ENCODE peak calls at places on chromosomes 7 and 10, in ten cellular contexts. One of them, this sample, is unnamed.

GRCh38 chr7:128030999-128031681 is at the start of gene LRRC4:
- DNase-seq in Caco-2: no peak
- DNase-seq in transverse colon: peak; percentile 36
- DNase-seq in adrenal gland: peak; percentile 54
- DNase-seq in BE2C: peak; percentile 50
- DNase-seq in upper lobe of right lung: peak; percentile 74
- DNase-seq in cardiac muscle cell: peak; percentile 72
- DNase-seq in upper lobe of left lung: no peak
- DNase-seq in MM.1S: no peak
- DNase-seq in prostate gland: no peak
- DNase-seq in this sample: peak; percentile 28

GRCh38 chr10:43885842-43886241 is 237.2 kb upstream of the ZNF32 start:
- DNase-seq in BE2C: no peak
- DNase-seq in cardiac muscle cell: no peak
- DNase-seq in upper lobe of left lung: no peak
- DNase-seq in upper lobe of right lung: no peak
- DNase-seq in Caco-2: no peak
- DNase-seq in adrenal gland: no peak
- DNase-seq in transverse colon: no peak
- DNase-seq in MM.1S: no peak
- DNase-seq in prostate gland: no peak
- DNase-seq in this sample: no peak

GRCh38 chr7:55588379-55588699 is 16.0 kb upstream of the VOPP1 start:
- DNase-seq in Caco-2: no peak
- DNase-seq in adrenal gland: no peak
- DNase-seq in cardiac muscle cell: no peak
- DNase-seq in BE2C: no peak
- DNase-seq in transverse colon: no peak
- DNase-seq in MM.1S: no peak
- DNase-seq in prostate gland: no peak
- DNase-seq in upper lobe of left lung: no peak
- DNase-seq in upper lobe of right lung: no peak
- DNase-seq in this sample: no peak

GRCh38 chr7:144027070-144027469 is 21.7 kb upstream of the OR2A5 start:
- DNase-seq in cardiac muscle cell: peak; percentile 31
- DNase-seq in Caco-2: no peak
- DNase-seq in upper lobe of right lung: no peak
- DNase-seq in adrenal gland: no peak
- DNase-seq in MM.1S: peak; percentile 30
- DNase-seq in BE2C: no peak
- DNase-seq in upper lobe of left lung: no peak
- DNase-seq in transverse colon: no peak
- DNase-seq in prostate gland: no peak
- DNase-seq in this sample: no peak

GRCh38 chr7:80916770-80917681 is 1.8 kb downstream of the SEMA3C start:
- DNase-seq in prostate gland: no peak
- DNase-seq in upper lobe of right lung: no peak
- DNase-seq in BE2C: no peak
- DNase-seq in cardiac muscle cell: peak; percentile 29
- DNase-seq in MM.1S: no peak
- DNase-seq in upper lobe of left lung: no peak
- DNase-seq in adrenal gland: no peak
- DNase-seq in Caco-2: no peak
- DNase-seq in transverse colon: no peak
- DNase-seq in this sample: no peak

GRCh38 chr10:102752934-102753664 is 9.4 kb downstream of the WBP1L start:
- DNase-seq in prostate gland: no peak
- DNase-seq in upper lobe of left lung: peak; percentile 37
- DNase-seq in upper lobe of right lung: no peak
- DNase-seq in cardiac muscle cell: peak; percentile 41
- DNase-seq in Caco-2: no peak
- DNase-seq in transverse colon: no peak
- DNase-seq in adrenal gland: peak; percentile 43
- DNase-seq in MM.1S: peak; percentile 76
- DNase-seq in BE2C: peak; percentile 33
- DNase-seq in this sample: no peak

GRCh38 chr7:77765906-77766800 is 32.1 kb downstream of the TMEM60 start:
- DNase-seq in transverse colon: no peak
- DNase-seq in prostate gland: no peak
- DNase-seq in BE2C: no peak
- DNase-seq in adrenal gland: no peak
- DNase-seq in upper lobe of left lung: no peak
- DNase-seq in upper lobe of right lung: no peak
- DNase-seq in MM.1S: no peak
- DNase-seq in cardiac muscle cell: no peak
- DNase-seq in Caco-2: no peak
- DNase-seq in this sample: no peak

GRCh38 chr10:113127285-113128283 is 177.5 kb downstream of the TCF7L2 start:
- DNase-seq in cardiac muscle cell: no peak
- DNase-seq in transverse colon: no peak
- DNase-seq in prostate gland: no peak
- DNase-seq in Caco-2: no peak
- DNase-seq in adrenal gland: no peak
- DNase-seq in upper lobe of left lung: no peak
- DNase-seq in BE2C: no peak
- DNase-seq in MM.1S: no peak
- DNase-seq in upper lobe of right lung: no peak
- DNase-seq in this sample: no peak

GRCh38 chr7:38550881-38551280 is 80.3 kb downstream of the AMPH start:
- DNase-seq in adrenal gland: no peak
- DNase-seq in cardiac muscle cell: no peak
- DNase-seq in BE2C: no peak
- DNase-seq in transverse colon: no peak
- DNase-seq in MM.1S: peak; percentile 33
- DNase-seq in prostate gland: no peak
- DNase-seq in upper lobe of left lung: no peak
- DNase-seq in Caco-2: no peak
- DNase-seq in upper lobe of right lung: no peak
- DNase-seq in this sample: no peak

GRCh38 chr10:46312953-46313352 is 26.2 kb downstream of the ANTXRL start:
- DNase-seq in cardiac muscle cell: no peak
- DNase-seq in BE2C: no peak
- DNase-seq in upper lobe of left lung: no peak
- DNase-seq in upper lobe of right lung: no peak
- DNase-seq in MM.1S: no peak
- DNase-seq in Caco-2: no peak
- DNase-seq in prostate gland: no peak
- DNase-seq in transverse colon: no peak
- DNase-seq in adrenal gland: no peak
- DNase-seq in this sample: no peak

GRCh38 chr7:194257-194995 is 2.1 kb downstream of the FAM20C start:
- DNase-seq in transverse colon: no peak
- DNase-seq in upper lobe of right lung: no peak
- DNase-seq in cardiac muscle cell: peak; percentile 33
- DNase-seq in BE2C: no peak
- DNase-seq in prostate gland: no peak
- DNase-seq in adrenal gland: no peak
- DNase-seq in Caco-2: no peak
- DNase-seq in MM.1S: no peak
- DNase-seq in upper lobe of left lung: peak; percentile 55
- DNase-seq in this sample: no peak

DNA sequence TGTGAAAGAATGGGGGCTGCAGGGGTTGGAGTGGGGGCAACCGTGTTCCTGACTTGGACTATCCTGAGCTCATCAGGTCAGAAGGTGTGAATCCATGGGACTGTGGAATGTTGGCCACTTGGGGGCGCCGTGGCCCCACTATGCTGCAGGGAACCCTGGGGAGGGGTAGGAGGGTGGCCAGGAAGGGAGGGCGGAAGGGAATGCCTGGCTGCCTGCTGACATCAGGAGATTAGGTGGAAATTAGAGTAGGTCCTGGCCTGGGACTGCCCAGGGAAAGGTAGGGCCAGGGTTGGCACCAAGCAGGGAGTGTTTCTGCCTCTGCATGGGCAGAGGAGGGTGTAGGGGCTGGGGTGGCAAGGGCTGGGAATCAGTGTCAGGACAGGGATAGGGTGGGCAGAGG is 65.8 kb upstream of the PRSS58 start:
- DNase-seq in prostate gland: no peak
- DNase-seq in Caco-2: peak; percentile 67
- DNase-seq in adrenal gland: no peak
- DNase-seq in upper lobe of right lung: no peak
- DNase-seq in MM.1S: peak; percentile 47
- DNase-seq in cardiac muscle cell: peak; percentile 86
- DNase-seq in transverse colon: peak; percentile 34
- DNase-seq in BE2C: peak; percentile 33
- DNase-seq in upper lobe of left lung: no peak
- DNase-seq in this sample: no peak
- TF ChIP-seq CTCF in prostate gland: no peak
- TF ChIP-seq CTCF in Caco-2: peak; percentile 61
- TF ChIP-seq CTCF in adrenal gland: no peak
- TF ChIP-seq CTCF in upper lobe of right lung: peak; percentile 13
- TF ChIP-seq CTCF in MM.1S: peak; percentile 65
- TF ChIP-seq CTCF in cardiac muscle cell: peak; percentile 25
- TF ChIP-seq CTCF in transverse colon: peak; percentile 23
- TF ChIP-seq CTCF in BE2C: peak; percentile 32
- TF ChIP-seq CTCF in upper lobe of left lung: no peak
- TF ChIP-seq CTCF in this sample: no peak

GRCh38 chr10:11236234-11236633 is 218.6 kb downstream of the CELF2 start:
- DNase-seq in upper lobe of right lung: no peak
- DNase-seq in transverse colon: no peak
- DNase-seq in BE2C: no peak
- DNase-seq in Caco-2: no peak
- DNase-seq in MM.1S: no peak
- DNase-seq in upper lobe of left lung: no peak
- DNase-seq in adrenal gland: no peak
- DNase-seq in prostate gland: no peak
- DNase-seq in cardiac muscle cell: no peak
- DNase-seq in this sample: no peak
- H3K4me3 ChIP-seq in upper lobe of right lung: no peak overlapping the region
- H3K4me3 ChIP-seq in transverse colon: no peak overlapping the region
- H3K4me3 ChIP-seq in BE2C: no peak overlapping the region
- H3K4me3 ChIP-seq in Caco-2: no peak overlapping the region
- H3K4me3 ChIP-seq in MM.1S: no peak overlapping the region
- H3K4me3 ChIP-seq in upper lobe of left lung: no peak overlapping the region
- H3K4me3 ChIP-seq in adrenal gland: no peak overlapping the region
- H3K4me3 ChIP-seq in prostate gland: no peak overlapping the region
- H3K4me3 ChIP-seq in cardiac muscle cell: no peak overlapping the region
- H3K4me3 ChIP-seq in this sample: no peak overlapping the region

GRCh38 chr10:73364964-73365363 is 6.3 kb upstream of the CFAP70 start:
- DNase-seq in transverse colon: no peak
- DNase-seq in BE2C: no peak
- DNase-seq in cardiac muscle cell: no peak
- DNase-seq in upper lobe of right lung: no peak
- DNase-seq in MM.1S: no peak
- DNase-seq in upper lobe of left lung: no peak
- DNase-seq in adrenal gland: no peak
- DNase-seq in prostate gland: no peak
- DNase-seq in Caco-2: no peak
- DNase-seq in this sample: no peak
- H3K9me3 ChIP-seq in transverse colon: no peaks in the 10 kb centered on the region
- H3K9me3 ChIP-seq in BE2C: no peaks in the 10 kb centered on the region
- H3K9me3 ChIP-seq in cardiac muscle cell: no peaks in the 10 kb centered on the region
- H3K9me3 ChIP-seq in upper lobe of right lung: no peaks in the 10 kb centered on the region
- H3K9me3 ChIP-seq in MM.1S: no peaks in the 10 kb centered on the region
- H3K9me3 ChIP-seq in upper lobe of left lung: no peaks in the 10 kb centered on the region
- H3K9me3 ChIP-seq in adrenal gland: no peaks in the 10 kb centered on the region
- H3K9me3 ChIP-seq in prostate gland: no peaks in the 10 kb centered on the region
- H3K9me3 ChIP-seq in Caco-2: no peaks in the 10 kb centered on the region
- H3K9me3 ChIP-seq in this sample: no peaks in the 10 kb centered on the region

DNA sequence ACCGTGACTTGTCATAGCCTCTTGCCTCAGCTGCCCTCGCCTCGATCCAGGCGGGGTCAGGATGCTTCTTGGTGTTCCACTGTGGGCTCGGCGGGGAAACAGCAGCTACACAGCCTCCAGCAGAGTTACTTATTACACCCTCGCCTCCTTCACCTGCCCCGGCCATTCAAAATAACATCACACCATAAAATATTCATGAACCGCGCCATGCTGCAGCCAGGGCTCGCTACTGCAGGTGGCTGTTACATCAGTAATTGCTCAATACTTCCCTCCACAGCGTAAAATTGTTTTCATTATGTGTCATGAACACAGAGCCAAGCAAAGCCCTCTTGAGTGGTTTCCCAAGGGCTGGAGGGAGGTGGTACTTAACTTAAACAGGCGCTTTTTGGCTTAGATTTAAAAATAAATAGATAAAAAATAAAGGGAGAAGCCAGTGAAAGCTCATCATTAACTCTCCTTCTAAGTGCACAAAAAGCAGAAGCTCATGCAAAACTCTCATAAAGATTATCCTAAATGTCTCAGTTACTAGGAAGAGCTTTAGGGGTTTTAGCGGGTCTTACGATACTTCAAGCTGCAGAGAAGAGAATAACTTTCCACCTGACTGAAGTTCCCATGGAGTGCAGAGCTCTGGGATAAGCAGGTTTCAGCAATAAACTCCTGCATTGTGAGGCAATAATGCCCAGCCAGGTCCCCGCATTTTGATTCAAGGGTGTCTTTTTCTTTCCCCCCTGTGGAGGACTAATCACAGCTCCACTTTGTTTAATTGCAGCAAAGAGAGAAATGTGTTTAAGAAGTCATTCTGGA is 241.7 kb upstream of the SP8 start:
- DNase-seq in BE2C: no peak
- DNase-seq in Caco-2: no peak
- DNase-seq in MM.1S: no peak
- DNase-seq in upper lobe of right lung: no peak
- DNase-seq in prostate gland: no peak
- DNase-seq in adrenal gland: no peak
- DNase-seq in upper lobe of left lung: peak; percentile 50
- DNase-seq in transverse colon: peak; percentile 47
- DNase-seq in cardiac muscle cell: no peak
- DNase-seq in this sample: no peak
- TF ChIP-seq CTCF in BE2C: no peak
- TF ChIP-seq CTCF in Caco-2: no peak
- TF ChIP-seq CTCF in MM.1S: no peak
- TF ChIP-seq CTCF in upper lobe of right lung: no peak
- TF ChIP-seq CTCF in prostate gland: no peak
- TF ChIP-seq CTCF in adrenal gland: no peak
- TF ChIP-seq CTCF in upper lobe of left lung: no peak
- TF ChIP-seq CTCF in transverse colon: peak; percentile 10
- TF ChIP-seq CTCF in cardiac muscle cell: no peak
- TF ChIP-seq CTCF in this sample: no peak